ENCODE peak calls at places on chromosomes 6 and 20, in four cellular contexts. X is HepG2, F is K562, Y is GM12878. W is an unnamed sample.

GRCh38 chr6:1416191-1416764 is 26.9 kb downstream of the FOXF2 start:
- DNase-seq in X (no peak), F (no peak), Y (no peak), W (no peak)

GRCh38 chr20:57656252-57656820 is 36.1 kb upstream of the ZBP1 start:
- DNase-seq in X (no peak), F (no peak), Y (no peak), W (no peak)

GRCh38 chr6:44980841-44981240 is 347.3 kb upstream of the RUNX2 start:
- DNase-seq in X (no peak), F (no peak), Y (no peak), W (no peak)

GRCh38 chr6:33746036-33746600 is 587 bp downstream of the IP6K3 start:
- DNase-seq in X (no peak), F (no peak), Y (no peak), W (peak)

GRCh38 chr6:108791700-108792099 is 56.5 kb upstream of the ARMC2 start:
- DNase-seq in X (no peak), F (no peak), Y (no peak), W (no peak)

GRCh38 chr20:50957798-50958732 is at the start of gene DPM1:
- DNase-seq in X (peak), F (peak), Y (peak), W (peak)

GRCh38 chr20:24547967-24548366 is 78.5 kb downstream of the SYNDIG1 start:
- DNase-seq in X (no peak), F (no peak), Y (no peak), W (no peak)

GRCh38 chr6:89640804-89641203 is 2.3 kb upstream of the LYRM2 start:
- DNase-seq in X (no peak), F (no peak), Y (no peak), W (no peak)

GRCh38 chr20:48631114-48632016 is 196.4 kb downstream of the PREX1 start:
- DNase-seq in X (no peak), F (no peak), Y (no peak), W (no peak)

GRCh38 chr6:111121789-111122350 is 34.6 kb downstream of the SLC16A10 start:
- DNase-seq in X (no peak), F (no peak), Y (no peak), W (no peak)

GRCh38 chr6:116221931-116222330 is 31.9 kb downstream of the TSPYL4 start:
- DNase-seq in X (no peak), F (no peak), Y (no peak), W (no peak)

GRCh38 chr6:156905801-156906200 is 128.6 kb downstream of the ARID1B start:
- DNase-seq in X (no peak), F (no peak), Y (no peak), W (no peak)

GRCh38 chr6:159788276-159788675 is 1.1 kb downstream of the TCP1 start:
- DNase-seq in X (no peak), F (no peak), Y (no peak), W (no peak)

GRCh38 chr6:5085638-5086293 is 625 bp downstream of the PPP1R3G start:
- DNase-seq in X (no peak), F (no peak), Y (no peak), W (peak)

GRCh38 chr6:90386796-90387390 is 90.2 kb upstream of the BACH2 start:
- DNase-seq in X (no peak), F (no peak), Y (no peak), W (no peak)

GRCh38 chr6:124882580-124883393 is 79.5 kb upstream of the RNF217 start:
- DNase-seq in X (no peak), F (no peak), Y (no peak), W (peak)

GRCh38 chr6:124885171-124885570 is 77.1 kb upstream of the RNF217 start:
- DNase-seq in X (no peak), F (no peak), Y (no peak), W (no peak)

GRCh38 chr6:124879992-124880355 is 82.3 kb upstream of the RNF217 start:
- DNase-seq in X (no peak), F (no peak), Y (no peak), W (no peak)

GRCh38 chr6:124879110-124879991 is 82.9 kb upstream of the RNF217 start:
- DNase-seq in X (no peak), F (no peak), Y (no peak), W (no peak)

DNA sequence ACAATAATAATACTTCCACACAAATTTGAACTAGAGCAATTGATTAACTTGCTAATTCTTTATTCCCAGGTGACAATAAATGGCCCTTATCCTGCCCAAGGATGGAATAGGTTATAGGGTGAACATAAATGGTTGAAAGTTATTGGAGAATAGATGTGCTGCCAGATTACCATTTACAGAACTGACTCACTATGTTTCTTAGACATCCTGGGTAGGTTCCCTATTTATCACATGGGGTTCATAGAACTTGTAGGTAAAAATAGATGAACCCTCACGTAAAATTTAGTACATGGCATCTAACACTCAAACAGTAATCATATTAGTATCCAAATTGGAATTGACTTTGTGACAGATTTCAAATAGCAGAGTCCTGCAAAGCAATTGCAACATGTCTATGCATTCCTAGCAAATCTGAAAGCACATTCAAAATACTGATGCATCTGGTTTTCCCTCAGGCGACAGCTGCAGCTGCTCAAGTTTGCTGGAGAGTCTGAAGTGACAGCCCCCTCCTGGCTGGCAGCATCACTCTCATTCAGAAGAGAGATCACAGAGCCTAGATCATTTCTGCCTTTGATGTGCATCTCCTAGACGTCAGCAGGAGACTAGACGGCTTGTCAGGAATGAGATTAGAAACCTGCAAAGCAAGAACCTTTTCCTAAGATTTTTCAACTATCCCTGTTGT is 80.2 kb upstream of the RNF217 start:
- DNase-seq in X (no peak), F (no peak), Y (no peak), W (peak)
- TF ChIP-seq CHD4 in X (no peak), F (no peak), Y (no peak), W (no peak)

GRCh38 chr6:129651291-129651691 is 58.7 kb downstream of the ARHGAP18 start:
- DNase-seq in X (peak), F (no peak), Y (no peak), W (no peak)
- H3K4me2 ChIP-seq in X (peak), F (no peak), Y (peak), W (peak)

GRCh38 chr6:158706369-158706982 is 56.6 kb downstream of the SYTL3 start:
- DNase-seq in X (peak), F (peak), Y (no peak), W (peak)
- TF ChIP-seq CHD4 in X (no peak), F (no peak), Y (no peak), W (no peak)

DNA sequence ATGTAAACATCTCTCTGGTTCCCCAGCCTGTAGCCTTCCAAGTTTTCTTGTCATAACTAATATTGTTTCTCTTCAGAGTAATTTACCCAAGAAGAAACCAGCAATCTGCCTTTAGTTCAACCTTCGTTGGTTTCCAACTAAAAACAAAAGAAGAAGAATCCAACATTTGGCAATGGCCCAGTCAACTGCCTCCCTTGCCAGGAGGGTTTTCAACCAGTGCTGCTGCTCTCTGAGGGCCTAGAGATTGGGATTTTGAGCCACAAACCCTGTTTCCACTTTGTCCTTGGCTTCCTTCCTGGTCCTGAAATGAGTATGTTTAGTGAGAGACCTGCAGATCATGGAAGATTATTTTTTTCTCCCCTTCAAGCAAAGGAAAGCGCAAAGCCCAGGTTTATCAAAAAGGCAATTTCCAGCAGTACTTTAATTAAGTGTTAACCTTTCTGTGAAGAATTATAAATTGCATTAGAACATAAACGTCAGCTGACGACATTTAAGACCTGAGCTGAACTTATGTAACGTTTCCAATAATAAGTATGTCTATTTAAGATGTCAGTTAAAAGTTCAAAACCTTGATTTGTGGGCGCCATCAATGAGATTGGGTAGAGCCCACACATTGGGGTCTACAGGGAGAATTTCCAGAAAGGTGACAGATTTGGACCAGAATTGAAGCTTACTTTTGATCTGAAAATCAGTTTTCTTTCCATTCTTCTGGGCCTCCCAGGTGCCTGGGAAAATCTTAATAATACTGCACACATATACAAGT is 396.0 kb upstream of the CNR1 start:
- DNase-seq in X (no peak), F (no peak), Y (no peak), W (no peak)
- H3K4me2 ChIP-seq in X (no peak), F (no peak), Y (no peak), W (no peak)

GRCh38 chr20:1326031-1326930 is 2.7 kb downstream of the SDCBP2 start:
- DNase-seq in X (no peak), F (no peak), Y (no peak), W (no peak)
- TF ChIP-seq CHD4 in X (no peak), F (no peak), Y (no peak), W (no peak)

W was measured in A549.